ENCODE peak calls at places on chromosomes 16 and 17, in four cellular contexts. One of them, this sample, is unnamed.

GRCh38 chr17:11384131-11384530 is 143.1 kb downstream of the SHISA6 start:
- DNase-seq in H9: no peak
- DNase-seq in H1: no peak
- DNase-seq in IMR-90: no peak
- DNase-seq in this sample: no peak

GRCh38 chr16:70775399-70775798 is 25.6 kb downstream of the VAC14 start:
- DNase-seq in IMR-90: no peak
- DNase-seq in H9: no peak
- DNase-seq in H1: no peak
- DNase-seq in this sample: no peak

GRCh38 chr16:12675852-12676251 is 127.8 kb downstream of the CPPED1 start:
- DNase-seq in IMR-90: peak; percentile 75
- DNase-seq in H1: no peak
- DNase-seq in H9: no peak
- DNase-seq in this sample: peak; percentile 29

GRCh38 chr17:52181842-52182241 is 23.3 kb upstream of the CA10 start:
- DNase-seq in H9: no peak
- DNase-seq in H1: no peak
- DNase-seq in IMR-90: no peak
- DNase-seq in this sample: no peak

GRCh38 chr17:37607637-37608368 is 1.4 kb downstream of the SYNRG start:
- DNase-seq in H1: no peak
- DNase-seq in H9: no peak
- DNase-seq in IMR-90: no peak
- DNase-seq in this sample: no peak

GRCh38 chr17:67606471-67606870 is 111.3 kb upstream of the NOL11 start:
- DNase-seq in H1: no peak
- DNase-seq in IMR-90: peak; percentile 30
- DNase-seq in H9: no peak
- DNase-seq in this sample: no peak

GRCh38 chr16:4679854-4680636 is 13.3 kb upstream of the NUDT16L1 start:
- DNase-seq in H9: no peak
- DNase-seq in IMR-90: peak; percentile 67
- DNase-seq in H1: no peak
- DNase-seq in this sample: no peak

GRCh38 chr17:47808036-47808829 is 13.4 kb downstream of the OSBPL7 start:
- DNase-seq in H9: peak; percentile 20
- DNase-seq in IMR-90: no peak
- DNase-seq in H1: no peak
- DNase-seq in this sample: no peak

GRCh38 chr16:83574388-83574787 is 233.4 kb upstream of the HSBP1 start:
- DNase-seq in H1: no peak
- DNase-seq in H9: peak; percentile 79
- DNase-seq in IMR-90: peak; percentile 96
- DNase-seq in this sample: peak; percentile 87

GRCh38 chr16:56836410-56836834 is 28.6 kb upstream of the SLC12A3 start:
- DNase-seq in H1: no peak
- DNase-seq in H9: no peak
- DNase-seq in IMR-90: no peak
- DNase-seq in this sample: no peak

GRCh38 chr17:17044846-17045561 is 2.7 kb downstream of the MPRIP start:
- DNase-seq in H9: peak; percentile 61
- DNase-seq in IMR-90: peak; percentile 79
- DNase-seq in H1: no peak
- DNase-seq in this sample: peak; percentile 80

GRCh38 chr17:77296769-77297409 is 156.1 kb downstream of the SEC14L1 start:
- DNase-seq in H1: no peak
- DNase-seq in H9: no peak
- DNase-seq in IMR-90: no peak
- DNase-seq in this sample: no peak

GRCh38 chr17:77298811-77299210 is 158.0 kb downstream of the SEC14L1 start:
- DNase-seq in H1: no peak
- DNase-seq in IMR-90: no peak
- DNase-seq in H9: no peak
- DNase-seq in this sample: peak; percentile 53

GRCh38 chr17:77291591-77292386 is 151.0 kb downstream of the SEC14L1 start:
- DNase-seq in H9: no peak
- DNase-seq in H1: no peak
- DNase-seq in IMR-90: no peak
- DNase-seq in this sample: no peak

GRCh38 chr17:77297693-77298666 is 157.2 kb downstream of the SEC14L1 start:
- DNase-seq in H1: no peak
- DNase-seq in IMR-90: no peak
- DNase-seq in H9: no peak
- DNase-seq in this sample: no peak

GRCh38 chr17:77295410-77295809 is 154.6 kb downstream of the SEC14L1 start:
- DNase-seq in H9: no peak
- DNase-seq in IMR-90: no peak
- DNase-seq in H1: no peak
- DNase-seq in this sample: no peak
- H3K18ac ChIP-seq in H9: no peak overlapping the region
- H3K18ac ChIP-seq in IMR-90: no peak overlapping the region
- H3K18ac ChIP-seq in H1: no peak overlapping the region
- H3K18ac ChIP-seq in this sample: no peak overlapping the region

DNA sequence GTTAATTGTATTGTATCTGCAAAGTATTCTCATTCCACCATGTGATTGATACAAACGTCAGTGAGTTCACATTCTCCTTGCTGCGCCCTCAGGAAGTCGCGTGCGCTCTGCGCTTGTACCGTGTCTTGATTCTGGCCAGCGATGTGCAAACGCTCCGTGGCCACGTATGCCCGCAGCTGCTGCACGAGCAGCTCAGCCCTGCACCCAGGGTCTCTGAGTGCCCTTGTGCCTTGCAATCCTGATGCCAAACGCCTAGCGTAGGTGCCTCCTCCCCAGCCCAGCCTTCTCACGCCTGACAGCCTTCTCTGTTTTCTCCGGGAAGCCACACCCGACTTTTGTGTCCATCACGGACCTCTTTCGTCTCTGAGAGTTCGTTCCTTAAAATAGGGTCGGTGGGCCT is 9.4 kb downstream of the ZNF469 start:
- DNase-seq in H9: no peak
- DNase-seq in H1: no peak
- DNase-seq in IMR-90: no peak
- DNase-seq in this sample: no peak
- H3K56ac ChIP-seq in H9: no peak overlapping the region
- H3K56ac ChIP-seq in H1: no peak overlapping the region
- H3K56ac ChIP-seq in IMR-90: no peak overlapping the region
- H3K56ac ChIP-seq in this sample: no peak overlapping the region

GRCh38 chr16:19434584-19434983 is 16.9 kb downstream of the TMC5 start:
- DNase-seq in H9: no peak
- DNase-seq in H1: no peak
- DNase-seq in IMR-90: no peak
- DNase-seq in this sample: no peak

GRCh38 chr16:19439483-19439882 is 21.8 kb downstream of the TMC5 start:
- DNase-seq in H9: no peak
- DNase-seq in IMR-90: no peak
- DNase-seq in H1: no peak
- DNase-seq in this sample: no peak

GRCh38 chr16:19437280-19437679 is 19.6 kb downstream of the TMC5 start:
- DNase-seq in IMR-90: no peak
- DNase-seq in H9: no peak
- DNase-seq in H1: no peak
- DNase-seq in this sample: no peak

GRCh38 chr16:19436540-19436939 is 18.9 kb downstream of the TMC5 start:
- DNase-seq in IMR-90: no peak
- DNase-seq in H1: no peak
- DNase-seq in H9: no peak
- DNase-seq in this sample: no peak

DNA sequence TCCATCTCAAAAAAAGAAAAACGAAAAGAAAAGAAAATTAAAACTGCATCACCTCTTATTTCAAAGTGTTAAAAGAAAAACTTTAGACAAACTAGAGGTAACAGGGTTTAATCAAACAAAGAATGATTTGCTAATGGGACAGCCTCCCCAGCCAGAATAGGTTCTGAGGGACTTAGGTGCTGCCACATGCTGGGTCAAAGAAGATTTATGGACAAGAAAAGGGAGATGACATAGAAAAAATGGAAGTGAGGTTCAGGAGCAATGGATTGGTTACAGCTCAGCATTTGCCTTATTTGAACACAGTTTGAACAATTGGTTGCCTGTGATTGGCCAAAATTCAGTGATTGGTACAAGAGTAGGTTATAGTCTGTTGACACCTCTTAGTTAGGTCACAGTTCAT is 21.1 kb downstream of the TMC5 start:
- DNase-seq in H9: no peak
- DNase-seq in IMR-90: no peak
- DNase-seq in H1: no peak
- DNase-seq in this sample: no peak
- H3K18ac ChIP-seq in H9: no peak overlapping the region
- H3K18ac ChIP-seq in IMR-90: no peak overlapping the region
- H3K18ac ChIP-seq in H1: no peak overlapping the region
- H3K18ac ChIP-seq in this sample: no peak overlapping the region

GRCh38 chr16:51813609-51814008 is 662.5 kb upstream of the SALL1 start:
- DNase-seq in H9: peak; percentile 56
- DNase-seq in IMR-90: no peak
- DNase-seq in H1: peak; percentile 57
- DNase-seq in this sample: peak; percentile 56

GRCh38 chr16:51816929-51817328 is 665.9 kb upstream of the SALL1 start:
- DNase-seq in H9: no peak
- DNase-seq in H1: no peak
- DNase-seq in IMR-90: peak; percentile 67
- DNase-seq in this sample: no peak

GRCh38 chr16:51812945-51813344 is 661.9 kb upstream of the SALL1 start:
- DNase-seq in H9: no peak
- DNase-seq in IMR-90: no peak
- DNase-seq in H1: no peak
- DNase-seq in this sample: no peak

GRCh38 chr16:51814617-51815016 is 663.5 kb upstream of the SALL1 start:
- DNase-seq in IMR-90: no peak
- DNase-seq in H1: no peak
- DNase-seq in H9: no peak
- DNase-seq in this sample: no peak

GRCh38 chr16:51815527-51815926 is 664.5 kb upstream of the SALL1 start:
- DNase-seq in H9: no peak
- DNase-seq in H1: no peak
- DNase-seq in IMR-90: peak; percentile 32
- DNase-seq in this sample: no peak
- H3K56ac ChIP-seq in H9: no peak overlapping the region
- H3K56ac ChIP-seq in H1: no peak overlapping the region
- H3K56ac ChIP-seq in IMR-90: no peak overlapping the region
- H3K56ac ChIP-seq in this sample: no peak overlapping the region

DNA sequence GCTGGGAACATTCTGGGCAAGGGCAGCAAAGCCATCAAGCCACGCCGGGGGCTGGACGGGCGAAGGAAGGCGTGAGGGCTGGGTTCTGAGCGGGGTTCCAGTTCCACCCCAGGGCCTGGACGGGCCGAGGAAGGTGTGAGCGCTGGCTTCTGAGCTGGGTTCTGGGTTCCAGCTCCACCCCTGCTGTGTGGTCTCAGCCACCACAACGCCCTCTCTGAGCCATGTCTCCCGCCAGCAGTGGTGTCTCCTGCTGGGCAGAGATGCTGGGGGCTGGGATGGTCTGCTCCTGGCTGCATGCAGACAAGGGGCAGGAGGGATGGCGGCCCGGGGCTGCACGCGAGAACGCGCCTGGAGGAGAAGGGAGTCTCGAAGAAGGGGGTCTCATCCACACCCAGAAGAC is 3.9 kb upstream of the CPNE7 start:
- DNase-seq in IMR-90: no peak
- DNase-seq in H9: no peak
- DNase-seq in H1: no peak
- DNase-seq in this sample: no peak
- H3K18ac ChIP-seq in IMR-90: no peak overlapping the region
- H3K18ac ChIP-seq in H9: no peak overlapping the region
- H3K18ac ChIP-seq in H1: no peak overlapping the region
- H3K18ac ChIP-seq in this sample: no peak overlapping the region

DNA sequence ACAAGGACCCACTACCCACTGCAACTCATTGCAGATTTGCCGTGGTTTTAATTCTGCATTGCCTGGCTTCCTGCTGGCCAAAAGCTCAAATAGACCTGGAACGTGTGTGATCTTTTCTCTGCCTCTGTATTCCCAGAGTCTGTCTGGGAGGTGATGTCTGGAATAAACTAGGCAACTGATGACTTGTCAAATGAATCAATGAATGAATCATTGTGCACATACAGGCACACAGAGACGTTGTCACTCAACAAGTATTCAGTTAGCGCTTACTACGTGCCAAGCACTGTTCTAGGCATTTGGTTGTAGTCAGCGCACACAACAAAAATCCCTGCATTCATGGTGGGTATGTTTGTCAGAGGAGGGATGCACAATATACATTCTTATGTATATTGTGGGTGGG is 8.9 kb downstream of the TMEM132E start:
- DNase-seq in H9: no peak
- DNase-seq in IMR-90: no peak
- DNase-seq in H1: no peak
- DNase-seq in this sample: no peak
- H3K56ac ChIP-seq in H9: no peak overlapping the region
- H3K56ac ChIP-seq in IMR-90: no peak overlapping the region
- H3K56ac ChIP-seq in H1: no peak overlapping the region
- H3K56ac ChIP-seq in this sample: no peak overlapping the region

GRCh38 chr17:59106463-59107305 is at the start of gene TRIM37:
- DNase-seq in IMR-90: peak; percentile 99
- DNase-seq in H9: peak; percentile 100
- DNase-seq in H1: peak; percentile 98
- DNase-seq in this sample: peak; percentile 99
- H3K18ac ChIP-seq in IMR-90: peak within 1 kb of the TSS; percentile 7
- H3K18ac ChIP-seq in H9: peak within 1 kb of the TSS; percentile 11
- H3K18ac ChIP-seq in H1: peak within 1 kb of the TSS; percentile 88
- H3K18ac ChIP-seq in this sample: peak within 1 kb of the TSS; percentile 7